ENCODE peak calls at places on chromosomes 11 and 22, in five cellular contexts. One of them, this sample, is unnamed.

GRCh38 chr22:40183029-40183581 is 5.4 kb downstream of the TNRC6B start:
- DNase-seq in cardiac muscle cell: peak
- DNase-seq in PC-3: peak
- DNase-seq in GM23338: no peak
- DNase-seq in body of pancreas: peak
- DNase-seq in this sample: no peak

GRCh38 chr11:128905345-128906184 is 14.4 kb downstream of the KCNJ5 start:
- DNase-seq in GM23338: peak
- DNase-seq in cardiac muscle cell: peak
- DNase-seq in PC-3: peak
- DNase-seq in body of pancreas: peak
- DNase-seq in this sample: peak

GRCh38 chr11:115869780-115870431 is 365.7 kb upstream of the CADM1 start:
- DNase-seq in PC-3: peak
- DNase-seq in cardiac muscle cell: peak
- DNase-seq in GM23338: peak
- DNase-seq in body of pancreas: no peak
- DNase-seq in this sample: no peak

GRCh38 chr11:84381666-84382065 is 1095.5 kb upstream of the CCDC90B start:
- DNase-seq in cardiac muscle cell: no peak
- DNase-seq in GM23338: no peak
- DNase-seq in body of pancreas: no peak
- DNase-seq in PC-3: no peak
- DNase-seq in this sample: no peak

GRCh38 chr11:102950622-102951081 is 4.9 kb downstream of the MMP13 start:
- DNase-seq in PC-3: peak
- DNase-seq in body of pancreas: no peak
- DNase-seq in cardiac muscle cell: peak
- DNase-seq in GM23338: no peak
- DNase-seq in this sample: no peak

GRCh38 chr22:19874307-19875060 is 19.8 kb upstream of the GNB1L start:
- DNase-seq in cardiac muscle cell: no peak
- DNase-seq in PC-3: no peak
- DNase-seq in GM23338: peak
- DNase-seq in body of pancreas: peak
- DNase-seq in this sample: no peak

GRCh38 chr11:34266090-34266912 is 91.5 kb downstream of the ABTB2 start:
- DNase-seq in GM23338: no peak
- DNase-seq in body of pancreas: no peak
- DNase-seq in cardiac muscle cell: peak
- DNase-seq in PC-3: peak
- DNase-seq in this sample: peak

GRCh38 chr11:15775051-15775541 is 581.2 kb downstream of the SOX6 start:
- DNase-seq in cardiac muscle cell: peak
- DNase-seq in body of pancreas: peak
- DNase-seq in GM23338: no peak
- DNase-seq in PC-3: no peak
- DNase-seq in this sample: no peak

GRCh38 chr22:36135306-36135705 is 25.2 kb downstream of the APOL3 start:
- DNase-seq in cardiac muscle cell: no peak
- DNase-seq in PC-3: no peak
- DNase-seq in GM23338: no peak
- DNase-seq in body of pancreas: no peak
- DNase-seq in this sample: no peak

GRCh38 chr22:19526702-19527111 is 2.5 kb upstream of the CLDN5 start:
- DNase-seq in PC-3: no peak
- DNase-seq in body of pancreas: no peak
- DNase-seq in GM23338: no peak
- DNase-seq in cardiac muscle cell: no peak
- DNase-seq in this sample: no peak

GRCh38 chr11:84471501-84471900 is 1155.6 kb downstream of the DLG2 start:
- DNase-seq in PC-3: no peak
- DNase-seq in GM23338: peak
- DNase-seq in body of pancreas: no peak
- DNase-seq in cardiac muscle cell: no peak
- DNase-seq in this sample: no peak

GRCh38 chr11:3127706-3128355 is 37.3 kb downstream of the OSBPL5 start:
- DNase-seq in GM23338: no peak
- DNase-seq in cardiac muscle cell: no peak
- DNase-seq in PC-3: no peak
- DNase-seq in body of pancreas: peak
- DNase-seq in this sample: no peak

GRCh38 chr11:124101722-124102121 is 13.5 kb upstream of the VWA5A start:
- DNase-seq in PC-3: no peak
- DNase-seq in cardiac muscle cell: no peak
- DNase-seq in body of pancreas: no peak
- DNase-seq in GM23338: no peak
- DNase-seq in this sample: no peak

GRCh38 chr11:62547691-62548281 is 1.2 kb upstream of the AHNAK start:
- DNase-seq in GM23338: no peak
- DNase-seq in cardiac muscle cell: no peak
- DNase-seq in PC-3: peak
- DNase-seq in body of pancreas: peak
- DNase-seq in this sample: no peak

GRCh38 chr22:27327981-27328721 is 473.4 kb downstream of the MN1 start:
- DNase-seq in cardiac muscle cell: no peak
- DNase-seq in body of pancreas: no peak
- DNase-seq in GM23338: no peak
- DNase-seq in PC-3: no peak
- DNase-seq in this sample: no peak

GRCh38 chr11:27296406-27296994 is 66.5 kb downstream of the CCDC34 start:
- DNase-seq in PC-3: peak
- DNase-seq in GM23338: peak
- DNase-seq in cardiac muscle cell: peak
- DNase-seq in body of pancreas: no peak
- DNase-seq in this sample: peak

GRCh38 chr22:41436322-41437113 is 10.1 kb downstream of the TOB2 start:
- DNase-seq in PC-3: no peak
- DNase-seq in body of pancreas: no peak
- DNase-seq in GM23338: no peak
- DNase-seq in cardiac muscle cell: no peak
- DNase-seq in this sample: no peak

GRCh38 chr22:49163258-49163959 is 664.3 kb downstream of the BRD1 start:
- DNase-seq in PC-3: no peak
- DNase-seq in GM23338: no peak
- DNase-seq in cardiac muscle cell: no peak
- DNase-seq in body of pancreas: no peak
- DNase-seq in this sample: no peak

GRCh38 chr22:30205281-30206115 is 41.1 kb downstream of the LIF start:
- DNase-seq in cardiac muscle cell: peak
- DNase-seq in PC-3: peak
- DNase-seq in body of pancreas: peak
- DNase-seq in GM23338: no peak
- DNase-seq in this sample: no peak

GRCh38 chr11:10666976-10667892 is 26.3 kb downstream of the IRAG1 start:
- DNase-seq in cardiac muscle cell: no peak
- DNase-seq in body of pancreas: no peak
- DNase-seq in GM23338: no peak
- DNase-seq in PC-3: peak
- DNase-seq in this sample: no peak

GRCh38 chr22:48100685-48101417 is 1338.4 kb downstream of the TBC1D22A start:
- DNase-seq in body of pancreas: no peak
- DNase-seq in GM23338: no peak
- DNase-seq in PC-3: no peak
- DNase-seq in cardiac muscle cell: no peak
- DNase-seq in this sample: peak
- H3K4me3 ChIP-seq in body of pancreas: no peak
- H3K4me3 ChIP-seq in GM23338: no peak
- H3K4me3 ChIP-seq in PC-3: no peak
- H3K4me3 ChIP-seq in cardiac muscle cell: no peak
- H3K4me3 ChIP-seq in this sample: peak

DNA sequence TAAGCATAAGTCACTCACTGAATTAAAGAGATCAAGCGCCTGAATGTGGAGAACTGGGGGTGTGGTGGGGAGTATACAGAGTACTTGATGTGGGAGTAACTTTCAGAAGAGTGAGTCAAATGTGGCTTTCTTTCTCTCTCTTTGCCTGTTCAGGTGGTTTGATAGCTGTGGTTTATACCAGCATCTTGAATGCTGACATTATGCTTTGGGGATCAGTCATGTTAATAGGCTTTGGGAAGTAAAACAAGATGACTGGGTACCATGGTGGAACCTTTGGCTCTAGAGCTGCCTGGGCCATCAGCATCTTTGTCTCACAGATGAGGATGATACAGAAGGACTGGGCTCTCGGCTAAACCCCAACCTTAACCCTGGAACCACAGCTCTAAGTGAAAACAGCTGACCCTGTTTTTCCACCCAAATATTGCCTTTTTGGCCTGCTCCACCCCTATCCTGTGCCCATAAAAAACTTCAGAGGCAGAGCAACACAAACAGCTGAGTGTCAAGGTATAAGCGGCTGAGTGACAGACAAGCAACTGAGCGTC is 58.2 kb upstream of the GNAZ start:
- DNase-seq in body of pancreas: no peak
- DNase-seq in cardiac muscle cell: no peak
- DNase-seq in PC-3: no peak
- DNase-seq in GM23338: no peak
- DNase-seq in this sample: peak
- H3K4me3 ChIP-seq in body of pancreas: no peak
- H3K4me3 ChIP-seq in cardiac muscle cell: no peak
- H3K4me3 ChIP-seq in PC-3: no peak
- H3K4me3 ChIP-seq in GM23338: no peak
- H3K4me3 ChIP-seq in this sample: no peak

GRCh38 chr11:72721276-72721675 is 30.9 kb downstream of the ARAP1 start:
- DNase-seq in PC-3: no peak
- DNase-seq in cardiac muscle cell: no peak
- DNase-seq in GM23338: no peak
- DNase-seq in body of pancreas: no peak
- DNase-seq in this sample: no peak
- H3K4me3 ChIP-seq in PC-3: peak
- H3K4me3 ChIP-seq in cardiac muscle cell: no peak
- H3K4me3 ChIP-seq in GM23338: no peak
- H3K4me3 ChIP-seq in body of pancreas: peak
- H3K4me3 ChIP-seq in this sample: peak

GRCh38 chr11:64869571-64870175 is 8.7 kb downstream of the EHD1 start:
- DNase-seq in body of pancreas: no peak
- DNase-seq in cardiac muscle cell: no peak
- DNase-seq in GM23338: no peak
- DNase-seq in PC-3: no peak
- DNase-seq in this sample: no peak

GRCh38 chr11:64870893-64871849 is 7.2 kb downstream of the EHD1 start:
- DNase-seq in PC-3: no peak
- DNase-seq in cardiac muscle cell: no peak
- DNase-seq in GM23338: no peak
- DNase-seq in body of pancreas: peak
- DNase-seq in this sample: no peak

GRCh38 chr11:64867748-64868462 is 10.5 kb downstream of the EHD1 start:
- DNase-seq in body of pancreas: no peak
- DNase-seq in GM23338: no peak
- DNase-seq in PC-3: peak
- DNase-seq in cardiac muscle cell: no peak
- DNase-seq in this sample: no peak

GRCh38 chr11:64870176-64870892 is 8.1 kb downstream of the EHD1 start:
- DNase-seq in PC-3: peak
- DNase-seq in body of pancreas: no peak
- DNase-seq in cardiac muscle cell: peak
- DNase-seq in GM23338: no peak
- DNase-seq in this sample: no peak

GRCh38 chr11:64868904-64869570 is 9.4 kb downstream of the EHD1 start:
- DNase-seq in PC-3: peak
- DNase-seq in GM23338: no peak
- DNase-seq in cardiac muscle cell: peak
- DNase-seq in body of pancreas: no peak
- DNase-seq in this sample: no peak
- H3K4me3 ChIP-seq in PC-3: peak
- H3K4me3 ChIP-seq in GM23338: no peak
- H3K4me3 ChIP-seq in cardiac muscle cell: no peak
- H3K4me3 ChIP-seq in body of pancreas: no peak
- H3K4me3 ChIP-seq in this sample: no peak

DNA sequence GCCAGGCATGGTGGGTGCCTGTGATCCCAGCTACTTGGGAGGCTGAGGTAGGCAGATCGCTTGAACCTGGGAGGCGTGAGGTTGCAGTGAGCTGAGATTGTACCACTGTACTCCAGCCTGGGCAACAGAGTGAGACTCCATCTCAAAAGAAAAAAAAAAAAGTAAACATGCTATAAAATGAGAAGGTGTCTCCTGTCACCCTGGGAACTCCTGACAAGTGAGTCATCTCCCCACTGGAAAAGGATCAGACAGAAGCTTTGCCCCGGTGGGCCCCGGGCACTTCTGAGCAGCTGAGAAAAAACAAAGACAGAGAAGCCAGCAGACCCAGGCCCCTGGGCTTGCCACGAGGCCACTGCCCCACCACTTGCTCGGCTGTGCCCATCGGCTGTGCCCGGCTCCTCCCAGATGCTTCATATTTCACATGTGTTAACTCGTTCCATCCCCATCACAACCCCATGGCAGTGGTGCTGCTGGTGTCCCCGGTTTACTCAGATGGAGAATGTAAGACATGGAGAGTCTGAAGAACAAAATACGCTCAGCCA is 22.3 kb downstream of the TTLL1 start:
- DNase-seq in cardiac muscle cell: no peak
- DNase-seq in PC-3: peak
- DNase-seq in body of pancreas: no peak
- DNase-seq in GM23338: no peak
- DNase-seq in this sample: no peak
- H3K4me3 ChIP-seq in cardiac muscle cell: no peak
- H3K4me3 ChIP-seq in PC-3: peak
- H3K4me3 ChIP-seq in body of pancreas: no peak
- H3K4me3 ChIP-seq in GM23338: no peak
- H3K4me3 ChIP-seq in this sample: no peak

GRCh38 chr11:31264834-31265233 is 104.7 kb downstream of the DCDC1 start:
- DNase-seq in body of pancreas: no peak
- DNase-seq in PC-3: no peak
- DNase-seq in GM23338: peak
- DNase-seq in cardiac muscle cell: no peak
- DNase-seq in this sample: no peak
- H3K4me3 ChIP-seq in body of pancreas: no peak
- H3K4me3 ChIP-seq in PC-3: no peak
- H3K4me3 ChIP-seq in GM23338: no peak
- H3K4me3 ChIP-seq in cardiac muscle cell: no peak
- H3K4me3 ChIP-seq in this sample: no peak

DNA sequence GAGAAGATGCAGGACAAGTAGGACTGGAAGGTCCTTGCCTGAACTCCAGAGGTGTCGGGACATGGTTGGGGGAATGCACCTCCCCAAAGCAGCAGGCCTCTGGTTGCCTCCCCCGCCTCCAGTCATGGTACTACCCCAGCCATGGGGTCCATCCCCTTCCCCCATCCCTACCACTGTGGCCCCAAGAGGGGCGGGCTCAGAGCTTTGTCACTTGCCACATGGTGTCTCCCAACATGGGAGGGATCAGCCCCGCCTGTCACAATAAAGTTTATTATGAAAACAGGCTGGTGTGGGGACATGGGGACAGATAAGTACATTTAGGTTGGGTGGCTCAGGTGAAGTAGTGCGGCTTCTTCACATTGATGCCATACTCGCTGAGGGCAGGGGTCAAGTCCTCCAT is 1.4 kb downstream of the TAF10 start:
- DNase-seq in PC-3: no peak
- DNase-seq in GM23338: no peak
- DNase-seq in cardiac muscle cell: no peak
- DNase-seq in body of pancreas: no peak
- DNase-seq in this sample: no peak
- H3K4me3 ChIP-seq in PC-3: peak
- H3K4me3 ChIP-seq in GM23338: peak
- H3K4me3 ChIP-seq in cardiac muscle cell: no peak
- H3K4me3 ChIP-seq in body of pancreas: no peak
- H3K4me3 ChIP-seq in this sample: peak

This sample was measured in Jurkat, Clone E6-1.